ENCODE peak calls at places on chromosomes 7 and 10, in five cellular contexts. T is germinal center, Z is AG08395, M is NCI-H187, P is fibroblast of the aortic adventitia. J is an unnamed sample.

GRCh38 chr7:87058739-87059524 is 522 bp downstream of the ELAPOR2 start:
- DNase-seq in T (peak), Z (peak), M (peak), P (no peak), J (peak)

GRCh38 chr10:84845628-84846261 is 517.4 kb downstream of the CCSER2 start:
- DNase-seq in T (no peak), Z (no peak), M (no peak), P (no peak), J (no peak)

GRCh38 chr10:110834622-110835219 is 37.0 kb upstream of the PDCD4 start:
- DNase-seq in T (no peak), Z (no peak), M (no peak), P (peak), J (no peak)

GRCh38 chr10:11838298-11838852 is 15.2 kb downstream of the PROSER2 start:
- DNase-seq in T (no peak), Z (no peak), M (no peak), P (no peak), J (no peak)

GRCh38 chr7:121369462-121369861 is 26.6 kb downstream of the FAM3C start:
- DNase-seq in T (no peak), Z (no peak), M (no peak), P (peak), J (no peak)

GRCh38 chr10:98307916-98308315 is 39.9 kb upstream of the LOXL4 start:
- DNase-seq in T (no peak), Z (no peak), M (no peak), P (no peak), J (no peak)

GRCh38 chr7:95919574-95919973 is 147.2 kb downstream of the DYNC1I1 start:
- DNase-seq in T (no peak), Z (no peak), M (no peak), P (no peak), J (no peak)

GRCh38 chr7:129074361-129074871 is 19.5 kb upstream of the TNPO3 start:
- DNase-seq in T (no peak), Z (no peak), M (no peak), P (no peak), J (no peak)

GRCh38 chr7:50706469-50706937 is 76.2 kb downstream of the GRB10 start:
- DNase-seq in T (no peak), Z (no peak), M (no peak), P (peak), J (no peak)

GRCh38 chr7:141074162-141074989 is 512 bp downstream of the TMEM178B start:
- DNase-seq in T (peak), Z (no peak), M (no peak), P (peak), J (no peak)

GRCh38 chr10:34959321-34959720 is 130.8 kb downstream of the CUL2 start:
- DNase-seq in T (no peak), Z (no peak), M (no peak), P (no peak), J (no peak)

GRCh38 chr10:29784175-29784773 is 149.5 kb upstream of the SVIL start:
- DNase-seq in T (no peak), Z (peak), M (no peak), P (peak), J (no peak)

GRCh38 chr10:96390460-96390864 is 31.7 kb upstream of the OPALIN start:
- DNase-seq in T (no peak), Z (no peak), M (no peak), P (no peak), J (no peak)

GRCh38 chr7:73606801-73607691 is 17.3 kb downstream of the MLXIPL start:
- DNase-seq in T (peak), Z (peak), M (no peak), P (peak), J (peak)

GRCh38 chr7:150451833-150452431 is 1.5 kb downstream of the GIMAP8 start:
- DNase-seq in T (no peak), Z (no peak), M (no peak), P (no peak), J (no peak)

GRCh38 chr10:13684813-13685511 is 98.2 kb downstream of the PRPF18 start:
- DNase-seq in T (no peak), Z (peak), M (no peak), P (peak), J (no peak)

GRCh38 chr7:136845899-136846465 is 22.5 kb upstream of the CHRM2 start:
- DNase-seq in T (no peak), Z (no peak), M (no peak), P (peak), J (no peak)

GRCh38 chr10:3911713-3912442 is 126.9 kb upstream of the KLF6 start:
- DNase-seq in T (no peak), Z (peak), M (no peak), P (peak), J (no peak)

GRCh38 chr10:96130326-96130758 is 245 bp downstream of the ZNF518A start:
- DNase-seq in T (peak), Z (peak), M (no peak), P (no peak), J (peak)

GRCh38 chr10:94183666-94184264 is 179.0 kb downstream of the NOC3L start:
- DNase-seq in T (no peak), Z (peak), M (no peak), P (peak), J (no peak)

GRCh38 chr10:132890301-132890700 is 52.1 kb downstream of the CFAP46 start:
- DNase-seq in T (no peak), Z (no peak), M (no peak), P (no peak), J (no peak)

GRCh38 chr10:44898665-44899064 is 12.5 kb upstream of the TMEM72 start:
- DNase-seq in T (no peak), Z (no peak), M (peak), P (no peak), J (no peak)

GRCh38 chr10:118980870-118981269 is 48.6 kb upstream of the NANOS1 start:
- DNase-seq in T (no peak), Z (no peak), M (peak), P (no peak), J (no peak)

GRCh38 chr10:22737587-22737986 is 23.2 kb upstream of the PIP4K2A start:
- DNase-seq in T (no peak), Z (peak), M (no peak), P (peak), J (no peak)

GRCh38 chr7:133429371-133429770 is 176.5 kb downstream of the EXOC4 start:
- DNase-seq in T (no peak), Z (no peak), M (no peak), P (peak), J (no peak)

GRCh38 chr10:126373982-126374381 is 14.3 kb downstream of the ADAM12 start:
- DNase-seq in T (no peak), Z (peak), M (no peak), P (peak), J (no peak)

GRCh38 chr10:110207805-110208613 is 604 bp downstream of the MXI1 start:
- DNase-seq in T (peak), Z (no peak), M (no peak), P (peak), J (no peak)

GRCh38 chr10:106189254-106189653 is 975.3 kb downstream of the SORCS1 start:
- DNase-seq in T (no peak), Z (peak), M (no peak), P (peak), J (no peak)

GRCh38 chr7:144391823-144392255 is 11.7 kb downstream of the NOBOX start:
- DNase-seq in T (peak), Z (peak), M (no peak), P (peak), J (no peak)

GRCh38 chr7:38105874-38106483 is 72.1 kb upstream of the STARD3NL start:
- DNase-seq in T (peak), Z (peak), M (no peak), P (peak), J (no peak)

GRCh38 chr7:94696981-94697670 is 41.2 kb upstream of the SGCE start:
- DNase-seq in T (no peak), Z (peak), M (no peak), P (peak), J (no peak)

GRCh38 chr10:99682752-99683151 is 23.4 kb downstream of the ENTPD7 start:
- DNase-seq in T (no peak), Z (no peak), M (no peak), P (no peak), J (no peak)

GRCh38 chr10:74635655-74636054 is 190.7 kb upstream of the KAT6B start:
- DNase-seq in T (no peak), Z (no peak), M (no peak), P (no peak), J (no peak)

GRCh38 chr10:93567277-93568104 is 1.0 kb downstream of the FFAR4 start:
- DNase-seq in T (no peak), Z (no peak), M (no peak), P (no peak), J (no peak)

GRCh38 chr10:11442001-11442773 is 169.3 kb downstream of the USP6NL start:
- DNase-seq in T (no peak), Z (no peak), M (no peak), P (no peak), J (no peak)

GRCh38 chr7:33108931-33109757 is at the start of gene RP9:
- DNase-seq in T (peak), Z (peak), M (peak), P (peak), J (peak)

GRCh38 chr10:125008689-125009579 is 67.0 kb downstream of the ZRANB1 start:
- DNase-seq in T (no peak), Z (no peak), M (no peak), P (no peak), J (peak)

GRCh38 chr7:43141091-43141490 is 28.6 kb downstream of the HECW1 start:
- DNase-seq in T (no peak), Z (no peak), M (no peak), P (no peak), J (no peak)

J was measured in lower lobe of right lung.